ENCODE peak calls at places on chromosome 4, in seven cellular contexts. J, R, Y, T, M, E and F are unnamed samples.

GRCh38 chr4:69563424-69563823 is 67.7 kb upstream of the UGT2B4 start:
- DNase-seq in J (no peak), E (no peak), R (no peak), Y (no peak), M (no peak), T (no peak), F (no peak)

GRCh38 chr4:159296061-159296460 is 193.2 kb downstream of the RAPGEF2 start:
- DNase-seq in E (no peak), T (no peak), Y (no peak), J (no peak), M (no peak), R (no peak), F (no peak)

GRCh38 chr4:38730830-38731646 is 51.8 kb downstream of the TLR10 start:
- DNase-seq in M (peak), E (peak), R (peak), J (peak), Y (peak), T (peak), F (peak)

GRCh38 chr4:6987566-6987920 is 55.6 kb upstream of the TADA2B start:
- DNase-seq in R (no peak), M (no peak), J (no peak), Y (no peak), E (no peak), T (no peak), F (no peak)

GRCh38 chr4:114272226-114272625 is 292.8 kb upstream of the ARSJ start:
- DNase-seq in M (peak), J (no peak), Y (peak), E (no peak), R (no peak), T (peak), F (no peak)

GRCh38 chr4:13539047-13539720 is 5.1 kb downstream of the NKX3-2 start:
- DNase-seq in J (no peak), M (no peak), Y (no peak), T (no peak), E (peak), R (no peak), F (peak)

GRCh38 chr4:181548873-181549541 is 694.2 kb upstream of the TENM3 start:
- DNase-seq in R (no peak), M (peak), T (no peak), E (no peak), Y (peak), J (no peak), F (no peak)

GRCh38 chr4:64822405-64822804 is 413.2 kb upstream of the TECRL start:
- DNase-seq in M (no peak), E (no peak), T (no peak), J (no peak), Y (no peak), R (no peak), F (no peak)

GRCh38 chr4:42655921-42656735 is 777 bp downstream of the ATP8A1 start:
- DNase-seq in J (peak), M (no peak), T (no peak), Y (no peak), R (peak), E (peak), F (peak)

GRCh38 chr4:23934915-23935314 is 45.1 kb upstream of the PPARGC1A start:
- DNase-seq in R (no peak), J (no peak), Y (peak), M (peak), E (peak), T (no peak), F (no peak)

GRCh38 chr4:68256284-68256683 is 10.8 kb upstream of the TMPRSS11B start:
- DNase-seq in J (no peak), Y (peak), R (no peak), E (no peak), T (no peak), M (peak), F (no peak)

GRCh38 chr4:61397174-61397573 is 197.0 kb downstream of the ADGRL3 start:
- DNase-seq in J (no peak), Y (peak), E (no peak), R (no peak), M (no peak), T (no peak), F (no peak)

GRCh38 chr4:40204507-40205258 is 7.9 kb downstream of the RHOH start:
- DNase-seq in J (no peak), E (no peak), T (no peak), R (no peak), Y (no peak), M (no peak), F (no peak)

GRCh38 chr4:81905966-81906365 is 434.3 kb upstream of the RASGEF1B start:
- DNase-seq in E (no peak), M (no peak), J (no peak), Y (no peak), T (no peak), R (no peak), F (peak)

GRCh38 chr4:145735330-145735638 is 55.3 kb downstream of the C4orf51 start:
- DNase-seq in R (no peak), T (peak), J (no peak), M (peak), Y (peak), E (no peak), F (no peak)

GRCh38 chr4:159075531-159075932 is 27.3 kb upstream of the RAPGEF2 start:
- DNase-seq in E (no peak), J (no peak), M (no peak), T (no peak), R (no peak), Y (no peak), F (no peak)

GRCh38 chr4:47486306-47486705 is 1.2 kb downstream of the ATP10D start:
- DNase-seq in M (no peak), R (no peak), E (no peak), T (no peak), Y (peak), J (no peak), F (no peak)

GRCh38 chr4:3675251-3676115 is 90.7 kb upstream of the ADRA2C start:
- DNase-seq in M (no peak), J (no peak), R (no peak), T (no peak), E (no peak), Y (no peak), F (no peak)

GRCh38 chr4:67713531-67714247 is 12.7 kb upstream of the UBA6 start:
- DNase-seq in E (no peak), T (no peak), J (no peak), M (peak), R (no peak), Y (no peak), F (no peak)

GRCh38 chr4:123741906-123742305 is 345.3 kb downstream of the SPRY1 start:
- DNase-seq in T (no peak), E (no peak), Y (peak), R (no peak), M (no peak), J (no peak), F (no peak)

GRCh38 chr4:86498560-86499166 is 95.5 kb upstream of the PTPN13 start:
- DNase-seq in Y (peak), J (peak), M (peak), E (no peak), R (no peak), T (no peak), F (peak)

GRCh38 chr4:179225594-179225993 is 1783.4 kb upstream of the AGA start:
- DNase-seq in T (no peak), R (no peak), M (no peak), J (no peak), E (no peak), Y (no peak), F (no peak)

GRCh38 chr4:52864816-52865215 is 2.7 kb downstream of the RASL11B start:
- DNase-seq in J (no peak), R (no peak), E (no peak), T (no peak), Y (peak), M (peak), F (no peak)

GRCh38 chr4:139825523-139826014 is 159.9 kb downstream of the MGST2 start:
- DNase-seq in T (no peak), M (no peak), R (no peak), Y (no peak), J (no peak), E (no peak), F (no peak)

GRCh38 chr4:93809773-93810172 is 18.8 kb upstream of the ATOH1 start:
- DNase-seq in Y (no peak), J (no peak), E (no peak), M (no peak), R (no peak), T (no peak), F (no peak)

GRCh38 chr4:65789341-65789740 is 119.1 kb upstream of the EPHA5 start:
- DNase-seq in R (no peak), T (no peak), Y (no peak), J (no peak), E (no peak), M (no peak), F (no peak)

GRCh38 chr4:180828455-180829018 is 1414.7 kb upstream of the TENM3 start:
- DNase-seq in M (peak), R (no peak), E (no peak), Y (peak), T (peak), J (peak), F (peak)

GRCh38 chr4:22417408-22417807 is 98.5 kb downstream of the ADGRA3 start:
- DNase-seq in J (no peak), M (peak), Y (peak), R (no peak), T (no peak), E (no peak), F (no peak)

GRCh38 chr4:11230888-11231287 is 197.8 kb downstream of the HS3ST1 start:
- DNase-seq in M (no peak), J (no peak), E (no peak), Y (no peak), T (no peak), R (no peak), F (no peak)

GRCh38 chr4:14338206-14338605 is 664.1 kb upstream of the CPEB2 start:
- DNase-seq in J (no peak), R (no peak), Y (peak), E (no peak), T (no peak), M (no peak), F (no peak)

GRCh38 chr4:140300271-140300970 is 73.0 kb upstream of the SCOC start:
- DNase-seq in M (peak), Y (peak), T (no peak), E (no peak), R (no peak), J (no peak), F (no peak)

GRCh38 chr4:111788046-111788642 is 357.1 kb upstream of the FAM241A start:
- DNase-seq in T (no peak), J (peak), E (no peak), R (no peak), Y (no peak), M (no peak), F (no peak)

GRCh38 chr4:25953740-25954139 is 39.7 kb downstream of the SMIM20 start:
- DNase-seq in Y (peak), E (no peak), R (no peak), J (no peak), T (no peak), M (peak), F (no peak)

GRCh38 chr4:55186123-55186522 is 60.7 kb upstream of the KDR start:
- DNase-seq in M (no peak), R (no peak), E (no peak), Y (no peak), T (no peak), J (no peak), F (no peak)

GRCh38 chr4:128574706-128575105 is 234.8 kb upstream of the JADE1 start:
- DNase-seq in E (peak), Y (peak), M (peak), R (peak), J (peak), T (no peak), F (peak)